ENCODE peak calls at places on chromosomes 7 and 10, in eight cellular contexts. P, N, M, I, E, U, W and T are unnamed samples.

GRCh38 chr10:51960494-51960895 is 261.1 kb upstream of the CSTF2T start:
- DNase-seq in M (no peak), I (peak; percentile 81), P (peak; percentile 38), E (peak; percentile 53), U (no peak), N (no peak), W (no peak), T (no peak)

GRCh38 chr7:151736403-151736909 is 140.5 kb downstream of the PRKAG2 start:
- DNase-seq in M (no peak), W (peak; percentile 58), N (no peak), U (peak; percentile 54), P (peak; percentile 95), E (peak; percentile 97), I (peak; percentile 68), T (no peak)

GRCh38 chr7:44386139-44386913 is 60.9 kb upstream of the CAMK2B start:
- DNase-seq in N (no peak), M (no peak), W (no peak), P (peak; percentile 77), U (no peak), E (no peak), I (no peak), T (no peak)

GRCh38 chr10:116978906-116979305 is 26.1 kb downstream of the SHTN1 start:
- DNase-seq in N (no peak), I (no peak), P (no peak), W (no peak), E (no peak), U (no peak), M (no peak), T (no peak)

GRCh38 chr7:11130012-11130411 is 156.3 kb downstream of the PHF14 start:
- DNase-seq in N (no peak), I (no peak), W (no peak), P (peak; percentile 92), E (peak; percentile 59), U (no peak), M (no peak), T (no peak)

GRCh38 chr7:88092676-88092999 is 127.2 kb downstream of the SRI start:
- DNase-seq in U (no peak), I (no peak), M (no peak), N (no peak), W (no peak), E (no peak), P (no peak), T (no peak)

GRCh38 chr10:6033954-6034353 is 28.2 kb downstream of the IL2RA start:
- DNase-seq in I (no peak), P (peak; percentile 53), U (no peak), M (no peak), N (no peak), E (peak; percentile 8), W (no peak), T (no peak)

GRCh38 chr7:513521-514166 is 6.0 kb downstream of the PDGFA start:
- DNase-seq in M (no peak), I (peak; percentile 43), P (peak; percentile 83), W (no peak), E (peak; percentile 68), N (no peak), U (no peak), T (no peak)

GRCh38 chr10:95304976-95305375 is 14.2 kb upstream of the PDLIM1 start:
- DNase-seq in W (no peak), I (no peak), U (no peak), P (no peak), N (no peak), E (no peak), M (no peak), T (no peak)

GRCh38 chr7:140595468-140596147 is 45.0 kb downstream of the DENND2A start:
- DNase-seq in N (no peak), P (no peak), M (no peak), E (no peak), U (no peak), W (peak; percentile 20), I (peak; percentile 41), T (no peak)

GRCh38 chr10:73793456-73793855 is 8.1 kb downstream of the ZSWIM8 start:
- DNase-seq in I (no peak), P (no peak), M (peak; percentile 27), E (no peak), W (no peak), N (no peak), U (no peak), T (no peak)

GRCh38 chr10:133067152-133068090 is 20.3 kb upstream of the ADGRA1 start:
- DNase-seq in M (no peak), U (no peak), E (no peak), N (no peak), I (no peak), P (no peak), W (no peak), T (no peak)

GRCh38 chr10:116761883-116762282 is 19.5 kb upstream of the HSPA12A start:
- DNase-seq in I (no peak), P (no peak), N (no peak), M (peak; percentile 19), U (no peak), W (no peak), E (no peak), T (no peak)

GRCh38 chr10:92891885-92892705 is 43.8 kb downstream of the EXOC6 start:
- DNase-seq in I (peak; percentile 45), U (peak; percentile 81), M (no peak), W (no peak), P (peak; percentile 94), E (peak; percentile 83), N (no peak), T (no peak)